ENCODE peak calls at places on chromosomes 13 and 19, in four cellular contexts. R is CD8-positive, alpha-beta memory T cell; I is gastrocnemius medialis; H is HCT116. V is an unnamed sample.

GRCh38 chr13:102328909-102329308 is 72.9 kb downstream of the FGF14 start:
- DNase-seq in I (no peak), H (no peak), R (no peak), V (no peak)

GRCh38 chr13:106357198-106357597 is 178.3 kb downstream of the EFNB2 start:
- DNase-seq in I (no peak), R (no peak), H (no peak), V (no peak)

GRCh38 chr13:23710366-23710765 is 140.2 kb downstream of the TNFRSF19 start:
- DNase-seq in I (no peak), R (no peak), H (no peak), V (no peak)

GRCh38 chr19:39843919-39844793 is 2.0 kb downstream of the FBL start:
- DNase-seq in R (no peak), I (no peak), H (no peak), V (no peak)

GRCh38 chr13:51674276-51674675 is 90.0 kb downstream of the WDFY2 start:
- DNase-seq in H (peak), R (no peak), I (no peak), V (no peak)

GRCh38 chr19:54606891-54607781 is 13.7 kb downstream of the LILRA1 start:
- DNase-seq in I (no peak), H (no peak), R (no peak), V (no peak)

GRCh38 chr13:63198076-63198475 is 1782.4 kb upstream of the PCDH20 start:
- DNase-seq in H (no peak), R (no peak), I (no peak), V (no peak)

GRCh38 chr19:19549804-19550453 is 11.9 kb downstream of the CILP2 start:
- DNase-seq in R (no peak), I (no peak), H (no peak), V (no peak)

GRCh38 chr19:48780684-48781391 is 25.5 kb downstream of the FGF21 start:
- DNase-seq in I (no peak), H (no peak), R (no peak), V (peak)

GRCh38 chr13:113097651-113098050 is 7.9 kb upstream of the F7 start:
- DNase-seq in R (no peak), H (no peak), I (no peak), V (no peak)

GRCh38 chr19:41540041-41540695 is 35.8 kb upstream of the CEACAM21 start:
- DNase-seq in R (no peak), I (no peak), H (no peak), V (no peak)

GRCh38 chr13:102770435-102770834 is 3.2 kb downstream of the TEX30 start:
- DNase-seq in I (no peak), H (no peak), R (no peak), V (no peak)

GRCh38 chr19:12946092-12946845 is 607 bp downstream of the RAD23A start:
- DNase-seq in H (peak), R (peak), I (peak), V (no peak)

GRCh38 chr19:32318884-32319520 is 26.4 kb upstream of the ZNF507 start:
- DNase-seq in H (peak), R (no peak), I (no peak), V (no peak)

GRCh38 chr13:26236306-26236705 is 14.2 kb upstream of the RNF6 start:
- DNase-seq in R (no peak), H (no peak), I (no peak), V (no peak)

GRCh38 chr19:46661735-46662592 is 982 bp upstream of the DACT3 start:
- DNase-seq in R (peak), H (peak), I (peak), V (peak)

GRCh38 chr13:30164141-30164540 is 143.2 kb downstream of the KATNAL1 start:
- DNase-seq in H (no peak), I (no peak), R (no peak), V (no peak)

GRCh38 chr13:109331898-109332297 is 454.5 kb downstream of the IRS2 start:
- DNase-seq in R (no peak), I (no peak), H (no peak), V (no peak)

GRCh38 chr19:35451278-35452096 is 3.4 kb downstream of the FFAR2 start:
- DNase-seq in I (no peak), R (no peak), H (no peak), V (no peak)

GRCh38 chr19:47253970-47254369 is 2.4 kb upstream of the CCDC9 start:
- DNase-seq in H (no peak), R (no peak), I (no peak), V (no peak)

GRCh38 chr19:38020331-38020730 is 113.3 kb downstream of the SIPA1L3 start:
- DNase-seq in H (no peak), I (no peak), R (no peak), V (no peak)
- H3K27ac ChIP-seq in H (no peak), I (no peak), R (no peak), V (no peak)

GRCh38 chr13:39766464-39767167 is 111.2 kb downstream of the COG6 start:
- DNase-seq in I (no peak), R (no peak), H (no peak), V (no peak)
- H3K27ac ChIP-seq in I (no peak), R (no peak), H (no peak), V (no peak)

GRCh38 chr19:726993-727956 is 18.5 kb downstream of the PALM start:
- DNase-seq in R (no peak), I (no peak), H (no peak), V (no peak)
- H3K27ac ChIP-seq in R (no peak), I (peak), H (no peak), V (peak)

DNA sequence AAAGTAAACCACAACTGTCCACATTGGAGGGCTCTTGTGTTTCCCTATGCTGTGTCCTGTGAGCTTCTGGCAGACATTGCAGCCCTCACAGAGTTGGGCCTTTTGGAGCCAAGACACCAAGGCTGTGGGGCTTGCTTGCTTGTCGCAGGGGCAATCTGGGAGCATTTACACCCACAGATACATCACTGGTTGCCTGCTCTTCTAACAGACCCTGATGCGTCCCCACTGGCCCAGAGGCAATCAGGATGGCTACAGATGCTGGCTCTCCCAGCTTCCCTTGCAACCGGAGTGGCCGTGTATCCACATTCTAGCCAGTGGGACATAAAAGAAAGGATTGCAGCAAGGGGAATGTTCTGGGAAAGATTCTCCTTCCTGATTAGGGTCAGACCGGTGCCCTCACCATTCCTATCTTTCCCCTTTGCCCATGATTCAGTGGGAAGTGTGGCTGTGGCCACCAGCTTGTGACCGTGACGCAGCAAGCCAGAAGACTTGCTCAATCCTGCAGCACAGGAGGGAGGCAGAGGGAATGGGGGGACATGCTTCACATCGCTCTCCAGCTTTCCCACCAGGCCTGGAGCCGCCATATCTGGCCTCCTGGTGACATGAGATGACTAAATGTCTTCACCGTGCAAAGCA is 151.1 kb downstream of the DPF1 start:
- DNase-seq in R (no peak), H (no peak), I (no peak), V (no peak)
- H3K27ac ChIP-seq in R (no peak), H (no peak), I (no peak), V (no peak)

DNA sequence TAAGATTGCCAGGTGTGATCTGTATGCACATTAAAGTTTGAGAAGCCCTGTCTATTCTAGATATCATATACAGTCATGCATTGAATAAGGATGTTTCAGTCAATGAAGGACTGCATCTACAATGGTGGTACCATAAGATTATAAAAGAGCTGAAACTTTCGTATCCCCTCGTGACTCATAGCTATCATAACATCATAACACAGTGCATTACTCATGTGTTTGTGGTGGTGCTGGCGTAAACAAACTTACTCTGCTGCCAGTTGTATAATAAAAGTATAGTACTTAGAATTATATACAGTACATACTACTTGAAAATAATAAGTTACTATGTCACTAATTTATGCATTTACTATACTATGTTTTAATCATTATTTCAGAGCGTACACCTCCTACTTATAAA is 489.3 kb downstream of the GPC6 start:
- DNase-seq in H (no peak), R (no peak), I (no peak), V (no peak)
- H3K27ac ChIP-seq in H (no peak), R (no peak), I (no peak), V (no peak)

GRCh38 chr19:33621065-33621785 is 528 bp upstream of the CHST8 start:
- DNase-seq in H (no peak), I (no peak), R (no peak), V (no peak)

GRCh38 chr19:33621811-33622504 is at the start of gene CHST8:
- DNase-seq in R (no peak), H (no peak), I (no peak), V (no peak)

GRCh38 chr19:33622505-33622808 is 704 bp downstream of the CHST8 start:
- DNase-seq in I (no peak), H (no peak), R (no peak), V (no peak)

GRCh38 chr19:33624586-33625153 is 2.9 kb downstream of the CHST8 start:
- DNase-seq in R (peak), I (no peak), H (no peak), V (no peak)

GRCh38 chr19:33622809-33623511 is 1.2 kb downstream of the CHST8 start:
- DNase-seq in I (no peak), H (no peak), R (no peak), V (no peak)
- H3K27ac ChIP-seq in I (no peak), H (no peak), R (no peak), V (no peak)

DNA sequence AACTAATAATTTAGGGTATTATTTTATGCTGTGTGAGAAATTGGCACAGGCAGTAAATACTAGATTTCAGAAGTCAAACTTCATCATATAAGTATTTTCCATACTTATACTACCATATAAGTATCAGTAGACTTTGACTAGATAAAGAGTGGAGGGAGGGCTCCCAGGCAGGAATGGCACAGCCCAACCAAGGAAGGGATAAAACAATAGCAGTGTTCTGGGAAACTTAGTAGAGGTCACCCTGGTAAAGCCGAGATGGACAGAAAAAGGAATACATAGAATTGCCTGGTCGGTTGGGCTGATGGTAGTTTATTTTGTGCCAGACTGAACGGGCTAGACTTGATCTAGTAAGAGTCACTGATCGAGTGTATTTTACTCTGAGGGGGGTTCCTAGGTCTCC is 19.6 kb upstream of the KCTD4 start:
- DNase-seq in I (no peak), R (no peak), H (no peak), V (no peak)
- H3K27ac ChIP-seq in I (peak), R (no peak), H (peak), V (no peak)

GRCh38 chr19:8004001-8004400 is 1.4 kb downstream of the ELAVL1 start:
- DNase-seq in H (no peak), I (no peak), R (no peak), V (no peak)

GRCh38 chr19:8001995-8002849 is 3.2 kb downstream of the ELAVL1 start:
- DNase-seq in H (peak), I (peak), R (peak), V (peak)

GRCh38 chr19:8000298-8001038 is 5.0 kb downstream of the ELAVL1 start:
- DNase-seq in I (peak), H (no peak), R (no peak), V (no peak)

GRCh38 chr19:7999376-7999775 is 6.1 kb downstream of the ELAVL1 start:
- DNase-seq in H (no peak), I (no peak), R (no peak), V (no peak)

GRCh38 chr19:8001651-8001994 is 3.8 kb downstream of the ELAVL1 start:
- DNase-seq in R (no peak), I (no peak), H (no peak), V (no peak)
- H3K27ac ChIP-seq in R (peak), I (peak), H (peak), V (peak)

DNA sequence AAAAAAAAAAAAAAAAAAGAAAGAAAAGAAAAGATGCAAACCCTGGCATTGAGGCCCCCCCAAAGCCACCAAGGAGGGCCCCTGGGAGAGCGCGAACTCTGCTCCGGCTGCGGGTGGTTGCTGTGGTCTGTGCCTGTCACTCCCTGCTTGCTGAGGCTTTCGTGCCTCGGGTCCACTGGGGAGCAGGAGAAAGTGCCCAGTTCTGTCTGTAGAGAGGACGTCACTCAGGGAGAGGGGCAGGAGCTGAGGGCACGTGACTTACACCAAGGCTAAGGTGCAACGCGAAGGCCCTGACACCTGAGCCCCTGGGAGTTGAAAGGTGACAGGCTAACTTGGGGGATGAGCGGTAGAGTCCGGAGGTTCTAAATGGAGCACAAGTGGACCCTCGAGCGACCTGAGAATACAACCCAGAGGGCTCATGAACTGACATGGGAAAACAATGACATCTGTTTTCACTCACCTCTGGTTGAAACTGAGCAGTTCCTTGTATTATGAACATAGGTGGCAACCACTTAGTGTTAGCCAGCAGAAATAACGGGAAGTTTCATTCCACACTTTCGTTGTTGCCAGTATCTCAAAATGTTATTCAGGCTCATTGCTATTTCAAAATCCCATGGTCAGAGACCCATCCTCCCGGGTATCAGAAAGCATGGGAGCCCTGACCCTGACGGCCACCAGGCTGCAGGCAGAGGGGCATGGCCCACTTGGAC is 69.2 kb upstream of the TM9SF2 start:
- DNase-seq in I (no peak), R (peak), H (no peak), V (no peak)
- H3K27ac ChIP-seq in I (peak), R (peak), H (no peak), V (no peak)

GRCh38 chr19:5881543-5882299 is 11.4 kb upstream of the FUT5 start:
- DNase-seq in I (no peak), H (no peak), R (no peak), V (no peak)
- H3K27ac ChIP-seq in I (no peak), H (no peak), R (no peak), V (peak)

V was measured in right atrium auricular region.